ENCODE peak calls at places on chromosomes 1 and 21, in four cellular contexts. T is K562, M is GM12878, S is HL-60. F is an unnamed sample.

GRCh38 chr1:226763741-226764264 is 24.7 kb upstream of the ITPKB start:
- DNase-seq in T (no peak), M (no peak), S (no peak), F (no peak)

GRCh38 chr1:55555971-55556370 is 340.8 kb upstream of the USP24 start:
- DNase-seq in T (no peak), M (no peak), S (no peak), F (no peak)

GRCh38 chr21:32772281-32773047 is 909 bp upstream of the PAXBP1 start:
- DNase-seq in T (peak; percentile 70), M (peak; percentile 9), S (peak; percentile 51), F (peak; percentile 14)

GRCh38 chr1:33436557-33437296 is 5.8 kb upstream of the PHC2 start:
- DNase-seq in T (no peak), M (no peak), S (no peak), F (no peak)

GRCh38 chr21:34704119-34704518 is 35.3 kb downstream of the CLIC6 start:
- DNase-seq in T (no peak), M (no peak), S (no peak), F (no peak)

GRCh38 chr1:218816999-218817398 is 356.7 kb upstream of the LYPLAL1 start:
- DNase-seq in T (no peak), M (no peak), S (no peak), F (no peak)

GRCh38 chr1:63949965-63950364 is 176.1 kb downstream of the ROR1 start:
- DNase-seq in T (no peak), M (no peak), S (no peak), F (no peak)

GRCh38 chr1:10816233-10816632 is 19.8 kb upstream of the CASZ1 start:
- DNase-seq in T (no peak), M (no peak), S (no peak), F (no peak)

GRCh38 chr1:80417651-80418050 is 1383.1 kb upstream of the ADGRL2 start:
- DNase-seq in T (no peak), M (no peak), S (no peak), F (no peak)

GRCh38 chr21:27423906-27424595 is 457.2 kb upstream of the ADAMTS5 start:
- DNase-seq in T (no peak), M (no peak), S (no peak), F (no peak)

GRCh38 chr1:218135358-218135757 is 149.7 kb upstream of the RRP15 start:
- DNase-seq in T (no peak), M (no peak), S (no peak), F (no peak)

GRCh38 chr1:2088434-2088833 is 38.2 kb downstream of the PRKCZ start:
- DNase-seq in T (no peak), M (no peak), S (no peak), F (no peak)

GRCh38 chr1:245067257-245067656 is 87.5 kb upstream of the KIF26B start:
- DNase-seq in T (no peak), M (no peak), S (no peak), F (no peak)

GRCh38 chr1:244191581-244191980 is 140.5 kb downstream of the ZBTB18 start:
- DNase-seq in T (no peak), M (no peak), S (no peak), F (no peak)

GRCh38 chr1:168623003-168623828 is 46.8 kb downstream of the XCL1 start:
- DNase-seq in T (peak; percentile 22), M (no peak), S (peak; percentile 5), F (no peak)

GRCh38 chr21:33954395-33954794 is 38.8 kb upstream of the ATP5PO start:
- DNase-seq in T (no peak), M (no peak), S (no peak), F (no peak)

GRCh38 chr1:16226495-16227179 is 10.3 kb downstream of the CPLANE2 start:
- DNase-seq in T (no peak), M (no peak), S (no peak), F (no peak)

GRCh38 chr1:68814067-68814466 is 317.2 kb upstream of the DEPDC1 start:
- DNase-seq in T (no peak), M (no peak), S (no peak), F (no peak)

GRCh38 chr21:14603202-14603601 is 57.1 kb upstream of the SAMSN1 start:
- DNase-seq in T (no peak), M (no peak), S (no peak), F (no peak)

GRCh38 chr1:17200756-17201155 is 4.2 kb upstream of the PADI1 start:
- DNase-seq in T (no peak), M (no peak), S (no peak), F (no peak)

GRCh38 chr1:91885331-91885715 is 628 bp downstream of the TGFBR3 start:
- DNase-seq in T (peak; percentile 56), M (no peak), S (no peak), F (peak; percentile 22)

GRCh38 chr1:118115567-118116272 is 69.3 kb downstream of the SPAG17 start:
- DNase-seq in T (no peak), M (no peak), S (no peak), F (no peak)

GRCh38 chr1:150366416-150367296 is 2.7 kb downstream of the RPRD2 start:
- DNase-seq in T (no peak), M (no peak), S (no peak), F (no peak)

GRCh38 chr1:182337736-182338571 is 53.6 kb downstream of the GLUL start:
- DNase-seq in T (peak; percentile 90), M (no peak), S (peak; percentile 47), F (no peak)

GRCh38 chr21:42397291-42398129 is 1.7 kb upstream of the TMPRSS3 start:
- DNase-seq in T (no peak), M (no peak), S (no peak), F (no peak)

GRCh38 chr1:218425647-218426342 is 80.7 kb downstream of the TGFB2 start:
- DNase-seq in T (no peak), M (no peak), S (no peak), F (no peak)

GRCh38 chr1:166838766-166839599 is at the start of gene POGK:
- DNase-seq in T (peak; percentile 93), M (peak; percentile 63), S (peak; percentile 79), F (peak; percentile 87)

GRCh38 chr1:178538192-178538916 is 25.4 kb downstream of the TEX35 start:
- DNase-seq in T (no peak), M (no peak), S (no peak), F (no peak)

GRCh38 chr1:228321895-228322294 is 84.7 kb downstream of the TRIM11 start:
- DNase-seq in T (no peak), M (no peak), S (no peak), F (no peak)

GRCh38 chr1:224067621-224068457 is 46.1 kb upstream of the FBXO28 start:
- DNase-seq in T (no peak), M (no peak), S (no peak), F (no peak)

GRCh38 chr1:85607126-85607912 is 26.8 kb downstream of the CCN1 start:
- DNase-seq in T (no peak), M (no peak), S (no peak), F (no peak)

GRCh38 chr1:208068908-208069307 is 158.0 kb upstream of the CD34 start:
- DNase-seq in T (no peak), M (no peak), S (no peak), F (no peak)

GRCh38 chr1:248892590-248892989 is 13.4 kb upstream of the PGBD2 start:
- DNase-seq in T (no peak), M (no peak), S (no peak), F (no peak)

GRCh38 chr1:32984090-32984828 is 19.6 kb upstream of the RNF19B start:
- DNase-seq in T (no peak), M (peak; percentile 48), S (no peak), F (no peak)

GRCh38 chr21:44000360-44000759 is 11.7 kb upstream of the TRAPPC10 start:
- DNase-seq in T (no peak), M (no peak), S (no peak), F (no peak)

GRCh38 chr1:36516372-36517018 is 33.8 kb upstream of the CSF3R start:
- DNase-seq in T (peak; percentile 87), M (no peak), S (peak; percentile 51), F (peak; percentile 73)

GRCh38 chr1:10450156-10450801 is 448 bp downstream of the CORT start:
- DNase-seq in T (no peak), M (no peak), S (no peak), F (no peak)

DNA sequence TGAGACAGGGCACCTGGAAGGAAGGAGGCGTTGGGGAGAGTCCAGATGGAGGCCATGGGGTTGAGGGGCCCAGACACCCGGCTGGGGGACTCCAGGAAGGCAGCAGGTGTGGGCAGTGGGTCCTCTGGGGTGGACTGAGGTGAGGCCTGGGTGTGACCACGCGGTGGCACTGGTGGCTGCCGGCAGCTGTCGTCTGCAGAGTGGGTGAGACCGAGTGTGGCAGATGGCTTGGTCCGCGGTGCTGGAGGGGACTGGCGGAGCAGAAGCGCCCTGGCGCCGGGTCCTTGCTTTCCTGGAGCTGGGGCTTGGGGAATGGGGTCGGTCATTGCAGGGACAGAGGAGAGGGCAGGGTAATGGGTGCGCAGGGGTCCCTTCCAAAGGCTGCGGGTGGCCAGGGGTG is 12.5 kb downstream of the AGRN start:
- DNase-seq in T (no peak), M (no peak), S (no peak), F (no peak)
- TF ChIP-seq SPI1 in T (no peak), M (no peak), S (no peak), F (no peak)

GRCh38 chr21:39189857-39190604 is 6.8 kb upstream of the PSMG1 start:
- DNase-seq in T (no peak), M (no peak), S (no peak), F (no peak)
- TF ChIP-seq SPI1 in T (no peak), M (no peak), S (no peak), F (no peak)

GRCh38 chr1:155872527-155872926 is 13.2 kb downstream of the SYT11 start:
- DNase-seq in T (no peak), M (no peak), S (no peak), F (no peak)
- TF ChIP-seq SPI1 in T (no peak), M (no peak), S (no peak), F (no peak)

GRCh38 chr1:37763791-37764741 is 854 bp downstream of the EPHA10 start:
- DNase-seq in T (peak; percentile 77), M (no peak), S (peak; percentile 7), F (peak; percentile 57)
- TF ChIP-seq SPI1 in T (no peak), M (no peak), S (no peak), F (no peak)